ENCODE peak calls at places on chromosomes 16 and 17, in five cellular contexts. Y is A549, J is psoas muscle, O is left lung, I is kidney. Q is an unnamed sample.
A peak's percentile ranks its signal among the peaks of the same experiment; 100 is the strongest.

GRCh38 chr17:50615818-50616217 is 18.9 kb upstream of the ABCC3 start:
- DNase-seq in O (no peak), I (no peak), Y (no peak), J (no peak), Q (no peak)

GRCh38 chr17:6365187-6365943 is 69.6 kb downstream of the AIPL1 start:
- DNase-seq in Y (peak; percentile 75), O (no peak), J (no peak), I (no peak), Q (no peak)

GRCh38 chr17:61366076-61366714 is 33.4 kb upstream of the TBX2 start:
- DNase-seq in J (no peak), I (no peak), Y (no peak), O (no peak), Q (no peak)

GRCh38 chr16:4314532-4315184 is 1.2 kb upstream of the GLIS2 start:
- DNase-seq in Y (peak; percentile 94), J (peak; percentile 61), I (peak; percentile 84), O (peak; percentile 84), Q (no peak)

GRCh38 chr17:80616705-80617104 is 72.1 kb downstream of the RPTOR start:
- DNase-seq in I (no peak), O (no peak), Y (no peak), J (no peak), Q (no peak)

GRCh38 chr16:3999479-3999868 is 116.8 kb downstream of the ADCY9 start:
- DNase-seq in I (peak; percentile 82), O (no peak), Y (peak; percentile 29), J (peak; percentile 77), Q (no peak)

GRCh38 chr17:66369830-66370229 is 67.4 kb downstream of the PRKCA start:
- DNase-seq in O (no peak), I (no peak), Y (no peak), J (no peak), Q (no peak)

GRCh38 chr17:37815516-37815915 is 70.7 kb upstream of the HNF1B start:
- DNase-seq in J (no peak), Y (peak; percentile 64), I (no peak), O (no peak), Q (no peak)

GRCh38 chr17:17496189-17497064 is at the start of gene RASD1:
- DNase-seq in O (peak; percentile 97), I (peak; percentile 98), J (peak; percentile 96), Y (peak; percentile 85), Q (peak; percentile 85)

GRCh38 chr17:16250635-16251034 is 33.6 kb downstream of the PIGL start:
- DNase-seq in I (no peak), J (no peak), Y (no peak), O (no peak), Q (no peak)

GRCh38 chr16:69613283-69614154 is 47.8 kb downstream of the NFAT5 start:
- DNase-seq in Y (peak; percentile 54), J (no peak), I (no peak), O (no peak), Q (no peak)

GRCh38 chr17:72030067-72030899 is 90.5 kb upstream of the SOX9 start:
- DNase-seq in I (no peak), J (peak; percentile 47), O (peak; percentile 38), Y (peak; percentile 82), Q (peak; percentile 60)

GRCh38 chr16:66619534-66620418 is 15.3 kb downstream of the CMTM3 start:
- DNase-seq in I (peak; percentile 39), O (no peak), Y (no peak), J (no peak), Q (peak; percentile 34)

GRCh38 chr16:79269211-79269863 is 331.2 kb downstream of the MAF start:
- DNase-seq in I (no peak), Y (no peak), J (no peak), O (no peak), Q (no peak)

GRCh38 chr16:89350701-89351380 is 133.3 kb downstream of the ZNF778 start:
- DNase-seq in O (no peak), I (peak; percentile 37), Y (no peak), J (peak; percentile 28), Q (no peak)

GRCh38 chr16:22220076-22220453 is 14.0 kb downstream of the EEF2K start:
- DNase-seq in I (peak; percentile 87), J (peak; percentile 84), Y (no peak), O (no peak), Q (no peak)
- H3K27ac ChIP-seq in I (no peak overlapping the region), J (peak overlapping the region; percentile 96), Y (no peak overlapping the region), O (no peak overlapping the region), Q (no peak overlapping the region)

DNA sequence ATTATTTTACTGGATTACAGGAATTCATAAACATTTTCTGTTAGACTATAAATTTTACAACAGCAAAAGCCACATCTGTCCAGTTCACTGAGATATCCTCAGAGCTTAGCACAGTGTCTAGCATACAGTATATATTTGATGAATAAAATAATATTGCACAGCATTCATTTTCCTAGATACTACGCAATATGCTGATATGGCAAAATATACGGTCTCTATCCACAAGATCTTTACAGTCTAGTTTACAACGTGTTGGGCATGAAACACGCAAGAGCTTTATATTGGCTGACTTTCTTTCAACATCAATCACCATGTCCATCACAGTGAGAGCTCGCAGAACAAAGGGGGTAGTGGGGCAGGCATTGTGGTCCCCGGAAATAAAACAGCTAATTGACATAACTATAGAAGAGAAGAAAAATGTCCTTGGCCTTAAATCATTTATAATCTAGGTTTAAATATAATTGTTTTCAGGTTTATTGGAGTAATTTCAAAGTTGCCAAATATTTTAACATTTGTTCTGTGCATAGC is 43.5 kb downstream of the ZNF652 start:
- DNase-seq in J (no peak), I (no peak), Y (no peak), O (no peak), Q (no peak)
- H3K4me3 ChIP-seq in J (no peak overlapping the region), I (no peak overlapping the region), Y (no peak overlapping the region), O (no peak overlapping the region), Q (no peak overlapping the region)

GRCh38 chr17:75034236-75034908 is 12.4 kb downstream of the ATP5PD start:
- DNase-seq in I (peak; percentile 93), Y (peak; percentile 97), J (peak; percentile 90), O (peak; percentile 90), Q (peak; percentile 97)
- H3K4me1 ChIP-seq in I (peaks cover 18% of the 10 kb centered on the region), Y (peaks cover 30% of the 10 kb centered on the region), J (peaks cover 30% of the 10 kb centered on the region), O (peaks cover 16% of the 10 kb centered on the region), Q (peaks cover 19% of the 10 kb centered on the region)

DNA sequence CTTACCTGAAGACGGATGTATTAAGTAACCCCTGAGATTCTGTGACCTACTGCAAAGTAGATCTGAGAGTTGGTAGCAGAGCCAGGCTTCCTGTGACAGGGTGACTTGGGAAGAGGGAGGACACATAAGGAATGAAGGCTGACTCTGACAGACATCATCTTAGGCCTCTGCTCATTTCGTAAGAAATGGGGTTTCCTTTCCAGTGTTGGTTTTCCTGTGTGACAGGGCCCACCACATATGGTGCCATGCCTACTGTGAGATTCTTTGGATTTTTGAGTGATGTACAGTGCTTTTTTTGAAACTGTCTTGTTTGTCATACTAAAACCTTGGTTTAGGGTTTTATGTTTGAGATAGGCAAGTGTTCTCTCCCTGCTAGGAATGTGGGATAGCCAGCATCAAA is 12.7 kb downstream of the LIG3 start:
- DNase-seq in J (no peak), I (no peak), O (no peak), Y (no peak), Q (no peak)
- H3K27ac ChIP-seq in J (no peak overlapping the region), I (no peak overlapping the region), O (no peak overlapping the region), Y (no peak overlapping the region), Q (no peak overlapping the region)

DNA sequence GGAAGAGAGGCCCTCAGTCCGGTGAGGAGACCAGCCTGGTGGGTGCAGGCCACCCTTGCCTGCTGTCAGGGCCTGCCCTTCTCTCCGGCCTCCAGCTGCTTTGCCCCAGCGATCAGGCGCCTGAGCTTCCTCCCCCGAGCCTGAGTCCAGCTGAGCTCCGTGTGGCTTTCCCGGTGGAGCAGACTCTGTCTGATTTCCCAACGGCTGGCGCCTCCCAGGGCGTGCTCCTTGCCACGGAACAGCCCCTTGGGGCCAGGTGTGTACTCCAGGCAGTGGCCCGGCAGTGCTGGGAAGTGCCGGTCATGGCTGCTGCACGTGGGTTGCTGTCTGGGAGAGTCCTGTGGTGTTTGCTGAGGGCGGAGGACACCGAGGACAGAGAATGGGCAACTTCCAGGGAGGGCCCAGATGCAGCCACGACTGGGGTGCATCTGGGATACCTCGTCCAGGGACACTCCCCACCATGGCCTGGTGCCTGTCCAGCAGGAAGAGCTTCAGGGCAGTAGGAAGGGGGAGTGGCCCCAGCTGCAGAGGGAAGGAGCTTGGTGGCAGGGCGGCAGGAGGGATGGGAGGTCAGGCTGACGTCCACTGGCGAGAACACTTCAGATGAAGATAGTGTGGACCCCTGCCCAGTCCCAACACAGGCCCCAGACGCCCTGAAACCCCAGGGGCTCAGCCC is 22.5 kb downstream of the METRNL start:
- DNase-seq in O (no peak), I (peak; percentile 89), Y (no peak), J (no peak), Q (no peak)
- H3K4me3 ChIP-seq in O (no peak overlapping the region), I (no peak overlapping the region), Y (no peak overlapping the region), J (no peak overlapping the region), Q (no peak overlapping the region)